ENCODE peak calls at places on chromosomes 1 and 21, in six cellular contexts. U is H9, F is H1, K is IMR-90, Q is trophoblast cell, A is mesenchymal stem cell. J is an unnamed sample.

GRCh38 chr1:206649261-206649660 is 13.9 kb downstream of the DYRK3 start:
- DNase-seq in U (no peak), F (no peak), K (no peak), Q (no peak), A (no peak), J (no peak)

GRCh38 chr1:159132271-159132881 is 39.0 kb upstream of the CADM3 start:
- DNase-seq in U (peak), F (no peak), K (peak), Q (peak), A (peak), J (peak)

GRCh38 chr1:167697667-167698141 is 24.1 kb upstream of the MPZL1 start:
- DNase-seq in U (no peak), F (no peak), K (no peak), Q (no peak), A (no peak), J (no peak)

GRCh38 chr1:94801919-94802546 is 18.1 kb upstream of the SLC44A3 start:
- DNase-seq in U (peak), F (peak), K (peak), Q (peak), A (peak), J (peak)

GRCh38 chr1:148353461-148354283 is 129.4 kb downstream of the PPIAL4G start:
- DNase-seq in U (peak), F (no peak), K (peak), Q (no peak), A (peak), J (no peak)

GRCh38 chr1:54442185-54442584 is 36.0 kb upstream of the SSBP3 start:
- DNase-seq in U (no peak), F (no peak), K (no peak), Q (no peak), A (no peak), J (no peak)

GRCh38 chr1:204377800-204378608 is 18.3 kb upstream of the PLEKHA6 start:
- DNase-seq in U (peak), F (no peak), K (no peak), Q (peak), A (no peak), J (no peak)

GRCh38 chr21:26443867-26444266 is 129.2 kb downstream of the CYYR1 start:
- DNase-seq in U (no peak), F (no peak), K (no peak), Q (no peak), A (no peak), J (no peak)

GRCh38 chr1:178057863-178058576 is 35.9 kb upstream of the RASAL2 start:
- DNase-seq in U (peak), F (no peak), K (peak), Q (peak), A (peak), J (no peak)

GRCh38 chr21:29372063-29372802 is 73.5 kb downstream of the BACH1 start:
- DNase-seq in U (peak), F (no peak), K (peak), Q (peak), A (peak), J (peak)

GRCh38 chr1:169044296-169044695 is 62.2 kb upstream of the ATP1B1 start:
- DNase-seq in U (no peak), F (no peak), K (no peak), Q (no peak), A (no peak), J (no peak)

GRCh38 chr1:109815809-109816791 is 52.4 kb upstream of the EPS8L3 start:
- DNase-seq in U (peak), F (no peak), K (no peak), Q (peak), A (no peak), J (no peak)

GRCh38 chr1:110390692-110391232 is at the start of gene SLC16A4:
- DNase-seq in U (peak), F (no peak), K (peak), Q (peak), A (peak), J (no peak)

GRCh38 chr1:159756397-159756796 is 24.4 kb upstream of the DUSP23 start:
- DNase-seq in U (no peak), F (no peak), K (no peak), Q (peak), A (no peak), J (no peak)

GRCh38 chr21:45950740-45951515 is 30.6 kb upstream of the COL6A1 start:
- DNase-seq in U (no peak), F (no peak), K (peak), Q (peak), A (no peak), J (no peak)

GRCh38 chr1:181033128-181033798 is 520 bp upstream of the MR1 start:
- DNase-seq in U (no peak), F (no peak), K (peak), Q (peak), A (peak), J (no peak)

GRCh38 chr1:214004014-214004413 is 16.2 kb downstream of the PROX1 start:
- DNase-seq in U (no peak), F (no peak), K (no peak), Q (no peak), A (no peak), J (no peak)

GRCh38 chr1:41735587-41736290 is 183.0 kb downstream of the HIVEP3 start:
- DNase-seq in U (no peak), F (no peak), K (no peak), Q (no peak), A (no peak), J (peak)

GRCh38 chr1:25765152-25765909 is 34.7 kb upstream of the SELENON start:
- DNase-seq in U (no peak), F (no peak), K (no peak), Q (no peak), A (no peak), J (no peak)

GRCh38 chr1:104189207-104189606 is 439.5 kb downstream of the AMY1C start:
- DNase-seq in U (no peak), F (no peak), K (no peak), Q (no peak), A (no peak), J (no peak)
- H2AFZ ChIP-seq in U (no peak), F (no peak), K (no peak), Q (no peak), A (no peak), J (no peak)

DNA sequence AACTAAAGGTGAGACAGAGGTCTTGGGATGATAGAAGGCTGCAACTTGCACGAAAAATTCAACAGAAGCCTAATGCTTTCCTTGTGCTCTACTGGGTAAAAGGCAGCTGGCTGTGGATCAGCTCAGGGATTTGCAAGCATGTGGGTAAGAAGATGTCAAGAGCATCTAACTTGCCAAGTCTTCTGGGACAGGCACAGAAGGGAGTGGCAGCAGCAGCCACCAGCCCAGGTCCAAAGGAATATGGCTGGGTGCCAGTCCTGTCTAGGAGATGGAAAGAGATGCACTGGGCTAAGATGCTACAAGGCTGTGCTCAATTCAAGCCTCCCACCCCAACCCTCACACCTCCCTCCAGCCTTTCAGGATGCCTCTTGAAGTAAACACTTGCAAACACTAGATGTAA is 64.4 kb upstream of the BCAR3 start:
- DNase-seq in U (no peak), F (no peak), K (no peak), Q (no peak), A (no peak), J (no peak)
- H2AK5ac ChIP-seq in U (no peak), F (no peak), K (no peak), Q (no peak), A (no peak), J (no peak)

GRCh38 chr1:19310720-19311502 is 1.0 kb downstream of the AKR7A2 start:
- DNase-seq in U (no peak), F (no peak), K (peak), Q (peak), A (peak), J (peak)

GRCh38 chr1:19311931-19312781 is at the start of the genes AKR7A2 and SLC66A1:
- DNase-seq in U (peak), F (peak), K (peak), Q (peak), A (peak), J (peak)

GRCh38 chr1:19310061-19310460 is 1.9 kb downstream of the AKR7A2 start:
- DNase-seq in U (no peak), F (no peak), K (no peak), Q (peak), A (no peak), J (no peak)

GRCh38 chr1:19312782-19313635 is 883 bp downstream of the SLC66A1 start:
- DNase-seq in U (no peak), F (no peak), K (no peak), Q (no peak), A (no peak), J (no peak)

DNA sequence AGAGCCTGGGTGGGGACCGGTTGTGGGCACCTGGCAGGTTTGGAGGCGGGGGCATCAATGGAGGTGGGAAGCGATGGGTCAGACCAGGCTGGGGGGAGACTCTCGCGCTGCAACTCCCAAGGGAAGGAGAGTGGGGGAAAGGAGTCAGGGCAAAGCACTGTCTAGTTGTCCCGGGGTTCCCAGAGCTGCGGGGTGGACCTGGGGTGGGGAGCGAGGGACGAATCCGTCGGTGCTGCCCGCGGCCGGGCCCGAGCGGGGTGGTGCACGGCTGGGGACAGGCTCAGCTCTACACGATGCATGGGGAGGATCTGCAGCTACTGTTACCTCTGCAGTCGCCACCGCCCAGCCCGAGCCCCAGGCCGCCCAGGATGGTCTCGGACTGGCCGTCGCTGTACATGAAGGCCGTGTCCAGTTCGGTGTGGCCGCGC is 427 bp downstream of the AKR7A2 start:
- DNase-seq in U (no peak), F (no peak), K (no peak), Q (no peak), A (no peak), J (peak)
- H2AFZ ChIP-seq in U (no peak), F (peak), K (peak), Q (peak), A (peak), J (peak)

DNA sequence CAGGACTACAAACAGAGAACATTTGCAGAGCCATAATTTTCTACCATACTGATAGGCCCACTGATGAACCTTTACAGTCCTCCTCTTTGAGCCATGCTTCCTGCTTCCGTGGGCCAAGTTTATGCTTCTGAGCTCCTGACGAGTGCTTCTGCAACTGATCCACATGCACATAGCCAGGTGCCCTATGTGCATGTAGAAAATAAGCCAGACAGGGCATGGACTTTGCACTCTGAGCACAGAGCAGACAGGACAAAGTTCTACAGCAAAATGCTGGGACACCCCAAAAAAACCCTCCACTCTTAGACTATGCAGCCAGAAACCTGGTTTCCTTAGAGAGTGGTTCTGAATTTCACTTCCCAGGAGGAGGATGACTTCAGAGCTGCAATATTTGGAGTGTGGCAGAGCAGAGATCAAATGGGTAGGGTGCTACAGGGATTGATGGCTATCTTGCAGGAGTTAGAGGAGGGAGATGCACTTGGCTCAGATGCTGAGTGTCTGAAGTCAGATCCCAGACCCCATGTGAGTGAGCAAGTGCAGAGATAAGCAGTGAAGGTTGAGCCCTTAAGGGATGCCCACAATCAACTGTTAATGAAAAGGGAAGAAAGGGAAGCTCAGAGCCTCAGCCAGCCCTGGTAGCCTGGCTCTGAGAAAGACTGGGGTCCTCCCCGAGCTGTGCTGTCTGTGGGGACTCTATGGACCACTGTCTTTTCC is 230.9 kb downstream of the DUSP10 start:
- DNase-seq in U (no peak), F (no peak), K (no peak), Q (no peak), A (no peak), J (no peak)
- H2AK5ac ChIP-seq in U (no peak), F (no peak), K (no peak), Q (no peak), A (no peak), J (no peak)

GRCh38 chr1:117757668-117758067 is 151.8 kb downstream of the TENT5C start:
- DNase-seq in U (no peak), F (no peak), K (peak), Q (no peak), A (peak), J (no peak)

GRCh38 chr1:117753652-117754051 is 147.8 kb downstream of the TENT5C start:
- DNase-seq in U (no peak), F (no peak), K (peak), Q (peak), A (peak), J (no peak)

GRCh38 chr1:117758444-117759316 is 152.8 kb downstream of the TENT5C start:
- DNase-seq in U (peak), F (peak), K (peak), Q (peak), A (peak), J (peak)

GRCh38 chr1:117753232-117753631 is 147.4 kb downstream of the TENT5C start:
- DNase-seq in U (no peak), F (no peak), K (no peak), Q (no peak), A (no peak), J (no peak)

GRCh38 chr1:117754061-117754969 is 148.5 kb downstream of the TENT5C start:
- DNase-seq in U (peak), F (peak), K (peak), Q (peak), A (peak), J (peak)
- H2AFZ ChIP-seq in U (no peak), F (peak), K (peak), Q (no peak), A (no peak), J (no peak)

DNA sequence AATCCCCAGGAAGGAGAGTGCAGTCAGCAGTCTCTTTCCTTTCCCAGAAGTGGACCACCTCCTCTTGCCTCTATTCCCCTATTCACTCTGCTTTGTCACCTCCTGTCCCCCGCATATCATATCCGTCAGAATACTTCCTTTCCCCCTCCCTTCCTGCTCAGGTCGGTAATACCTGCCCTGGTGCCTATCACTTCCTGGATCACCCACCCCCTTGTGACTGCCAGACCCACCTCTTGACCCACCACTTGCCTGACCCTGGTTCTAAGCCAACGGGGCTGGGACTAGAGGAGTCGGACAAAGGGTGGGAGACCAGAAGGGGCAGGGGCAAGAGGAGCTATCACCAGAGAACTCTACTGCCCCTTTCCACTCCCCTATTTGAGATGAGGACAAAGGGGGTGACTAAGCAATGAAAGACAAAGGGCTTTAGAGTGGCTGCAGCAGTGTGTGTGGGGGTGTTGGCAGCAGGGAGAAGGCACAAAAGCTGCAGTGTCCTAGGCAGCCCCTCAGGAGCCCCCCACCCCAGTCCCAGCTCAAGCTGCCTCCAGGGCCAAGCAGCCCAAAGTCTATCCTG is 1.7 kb upstream of the ADAMTS4 start:
- DNase-seq in U (peak), F (no peak), K (no peak), Q (no peak), A (no peak), J (no peak)
- H2AK5ac ChIP-seq in U (no peak), F (peak), K (peak), Q (no peak), A (no peak), J (peak)

GRCh38 chr1:65149391-65149729 is 1.4 kb downstream of the AK4 start:
- DNase-seq in U (peak), F (no peak), K (no peak), Q (no peak), A (peak), J (peak)

GRCh38 chr1:65149753-65150463 is 1.9 kb downstream of the AK4 start:
- DNase-seq in U (no peak), F (no peak), K (no peak), Q (no peak), A (no peak), J (no peak)

GRCh38 chr1:65146908-65147423 is 1.0 kb upstream of the AK4 start:
- DNase-seq in U (no peak), F (no peak), K (no peak), Q (no peak), A (peak), J (no peak)

GRCh38 chr1:65147424-65148177 is 402 bp upstream of the AK4 start:
- DNase-seq in U (peak), F (no peak), K (no peak), Q (peak), A (peak), J (peak)

GRCh38 chr1:65148548-65149390 is 766 bp downstream of the AK4 start:
- DNase-seq in U (peak), F (peak), K (peak), Q (peak), A (peak), J (peak)
- H2AFZ ChIP-seq in U (no peak), F (no peak), K (peak), Q (peak), A (no peak), J (peak)

J was measured in neuronal stem cell.